ENCODE peak calls at places on chromosomes 2 and 18, in five cellular contexts. B, I, H, U and Y are unnamed samples.
A peak's percentile ranks its signal among the peaks of the same experiment; 100 is the strongest.

GRCh38 chr18:59744271-59744721 is 47.1 kb upstream of the CCBE1 start:
- DNase-seq in B (no peak), I (no peak), H (no peak), U (no peak), Y (no peak)

GRCh38 chr2:36172828-36173227 is 182.8 kb upstream of the CRIM1 start:
- DNase-seq in B (no peak), I (no peak), H (no peak), U (no peak), Y (no peak)

GRCh38 chr2:218396688-218397501 is 2.8 kb upstream of the CTDSP1 start:
- DNase-seq in B (peak; percentile 92), I (no peak), H (peak; percentile 78), U (no peak), Y (peak; percentile 90)

GRCh38 chr2:78408795-78409118 is 616.7 kb upstream of the REG3G start:
- DNase-seq in B (no peak), I (no peak), H (no peak), U (no peak), Y (peak; percentile 3)

GRCh38 chr2:8987413-8987812 is 16.1 kb downstream of the MBOAT2 start:
- DNase-seq in B (no peak), I (no peak), H (no peak), U (no peak), Y (no peak)

GRCh38 chr2:100589527-100589926 is 26.7 kb downstream of the PDCL3 start:
- DNase-seq in B (no peak), I (no peak), H (no peak), U (no peak), Y (no peak)

GRCh38 chr2:73214120-73215035 is at the start of gene SMYD5:
- DNase-seq in B (peak; percentile 91), I (peak; percentile 53), H (peak; percentile 84), U (peak; percentile 48), Y (peak; percentile 96)

GRCh38 chr2:102337012-102337411 is 18.6 kb upstream of the IL18R1 start:
- DNase-seq in B (no peak), I (no peak), H (no peak), U (no peak), Y (no peak)

GRCh38 chr18:59231157-59231556 is 11.2 kb downstream of the GRP start:
- DNase-seq in B (no peak), I (no peak), H (no peak), U (no peak), Y (no peak)

GRCh38 chr2:46877619-46878113 is 37.9 kb downstream of the MCFD2 start:
- DNase-seq in B (no peak), I (no peak), H (no peak), U (no peak), Y (peak; percentile 19)

GRCh38 chr2:46875226-46875899 is 40.2 kb downstream of the MCFD2 start:
- DNase-seq in B (peak; percentile 38), I (no peak), H (no peak), U (no peak), Y (no peak)

GRCh38 chr2:46878240-46878877 is 37.2 kb downstream of the MCFD2 start:
- DNase-seq in B (no peak), I (no peak), H (no peak), U (no peak), Y (no peak)

GRCh38 chr2:46878886-46879285 is 36.7 kb downstream of the MCFD2 start:
- DNase-seq in B (no peak), I (no peak), H (no peak), U (no peak), Y (no peak)

DNA sequence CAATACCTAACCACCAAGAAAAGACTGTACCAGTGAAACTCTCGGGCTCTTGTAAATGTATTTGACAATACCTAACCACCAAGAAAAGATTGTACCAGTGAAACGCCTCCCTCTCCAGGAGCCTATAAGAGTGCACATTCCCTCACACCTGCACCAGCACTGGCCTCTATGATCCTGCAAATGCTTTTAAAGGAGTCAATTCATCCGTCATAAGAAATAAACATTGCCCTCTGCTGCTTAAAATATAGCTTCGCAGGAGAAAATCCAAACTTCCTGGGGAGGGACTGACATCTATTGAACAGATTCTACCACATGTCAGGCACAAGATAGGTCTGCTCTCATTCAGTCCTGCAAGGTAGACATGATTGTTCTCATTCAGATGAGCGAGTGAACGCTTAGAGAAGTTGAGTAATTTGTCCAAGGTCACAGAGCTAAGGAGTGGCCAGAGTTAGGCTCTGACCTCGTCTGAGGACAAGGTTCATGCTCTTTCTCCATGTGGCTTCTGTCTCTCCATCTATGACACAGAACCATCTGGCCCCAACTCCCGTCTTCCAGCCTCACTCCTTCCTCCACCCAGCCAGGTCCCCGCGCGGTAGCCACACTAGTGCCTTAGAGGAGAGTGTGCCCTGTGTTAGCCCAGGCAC is 38.7 kb downstream of the MCFD2 start:
- DNase-seq in B (no peak), I (no peak), H (peak; percentile 37), U (no peak), Y (peak; percentile 20)
- H3K27me3 ChIP-seq in B (no peaks in the 10 kb centered on the region), I (peaks cover 2% of the 10 kb centered on the region), H (no peaks in the 10 kb centered on the region), U (no peaks in the 10 kb centered on the region), Y (no peaks in the 10 kb centered on the region)

GRCh38 chr2:133241231-133241575 is 327.1 kb downstream of the NCKAP5 start:
- DNase-seq in B (no peak), I (no peak), H (no peak), U (no peak), Y (no peak)
- H3K27ac ChIP-seq in B (no peak overlapping the region), I (no peak overlapping the region), H (peak overlapping the region; percentile 25), U (peak overlapping the region; percentile 57), Y (peak overlapping the region; percentile 41)

GRCh38 chr18:79507546-79508480 is 112.1 kb downstream of the NFATC1 start:
- DNase-seq in B (peak; percentile 95), I (no peak), H (peak; percentile 67), U (no peak), Y (peak; percentile 93)
- TF ChIP-seq POLR2A in B (no peak), I (no peak), H (no peak), U (no peak), Y (no peak)

GRCh38 chr2:68643874-68644485 is 601 bp downstream of the PROKR1 start:
- DNase-seq in B (no peak), I (no peak), H (no peak), U (no peak), Y (no peak)

GRCh38 chr2:68643011-68643873 is at the start of gene PROKR1:
- DNase-seq in B (no peak), I (no peak), H (peak; percentile 57), U (no peak), Y (peak; percentile 23)

GRCh38 chr2:68646303-68646702 is 2.9 kb downstream of the PROKR1 start:
- DNase-seq in B (no peak), I (no peak), H (no peak), U (no peak), Y (no peak)

GRCh38 chr2:68650645-68651044 is 7.3 kb downstream of the PROKR1 start:
- DNase-seq in B (no peak), I (no peak), H (no peak), U (no peak), Y (no peak)

DNA sequence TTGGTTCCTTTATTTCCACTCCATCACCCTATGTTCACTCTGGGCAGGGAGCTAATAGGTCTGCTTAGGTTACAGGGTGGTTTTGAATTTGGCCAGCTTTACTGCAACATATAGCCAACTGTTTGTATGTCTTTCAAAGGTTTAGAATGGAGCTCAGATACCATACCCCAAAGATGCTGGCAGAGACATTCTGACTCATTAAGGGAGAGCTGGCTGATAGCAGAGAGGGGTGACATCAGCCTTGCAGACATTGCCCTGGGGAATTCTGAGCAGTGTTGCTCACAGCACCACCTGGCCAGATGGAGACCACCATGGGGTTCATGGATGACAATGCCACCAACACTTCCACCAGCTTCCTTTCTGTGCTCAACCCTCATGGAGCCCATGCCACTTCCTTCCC is 2.1 kb downstream of the PROKR1 start:
- DNase-seq in B (no peak), I (no peak), H (no peak), U (no peak), Y (no peak)
- H3K27me3 ChIP-seq in B (peaks cover 82% of the 10 kb centered on the region), I (peaks cover 5% of the 10 kb centered on the region), H (no peaks in the 10 kb centered on the region), U (peaks cover 9% of the 10 kb centered on the region), Y (peaks cover 14% of the 10 kb centered on the region)

GRCh38 chr2:195626507-195626906 is 30.5 kb upstream of the SLC39A10 start:
- DNase-seq in B (no peak), I (no peak), H (no peak), U (no peak), Y (no peak)
- H3K27ac ChIP-seq in B (no peak overlapping the region), I (no peak overlapping the region), H (no peak overlapping the region), U (no peak overlapping the region), Y (no peak overlapping the region)

GRCh38 chr2:206159346-206160123 is at the start of the genes EEF1B2 and NDUFS1:
- DNase-seq in B (peak; percentile 98), I (peak; percentile 92), H (peak; percentile 98), U (peak; percentile 92), Y (peak; percentile 98)
- TF ChIP-seq POLR2A in B (peak; percentile 47), I (peak; percentile 83), H (no peak), U (peak; percentile 20), Y (peak; percentile 64)

GRCh38 chr18:2848145-2848878 is 1.5 kb downstream of the EMILIN2 start:
- DNase-seq in B (no peak), I (no peak), H (no peak), U (no peak), Y (no peak)

GRCh38 chr18:2848879-2849254 is 2.1 kb downstream of the EMILIN2 start:
- DNase-seq in B (peak; percentile 34), I (no peak), H (no peak), U (no peak), Y (no peak)

GRCh38 chr18:2846241-2846637 is 567 bp upstream of the EMILIN2 start:
- DNase-seq in B (peak; percentile 67), I (no peak), H (no peak), U (no peak), Y (peak; percentile 21)

GRCh38 chr18:2846638-2847340 is at the start of gene EMILIN2:
- DNase-seq in B (peak; percentile 90), I (no peak), H (peak; percentile 55), U (no peak), Y (peak; percentile 91)

GRCh38 chr18:2847341-2848144 is 737 bp downstream of the EMILIN2 start:
- DNase-seq in B (peak; percentile 68), I (no peak), H (no peak), U (no peak), Y (no peak)
- H3K27me3 ChIP-seq in B (peaks cover 53% of the 10 kb centered on the region), I (peaks cover 4% of the 10 kb centered on the region), H (peaks cover 4% of the 10 kb centered on the region), U (peaks cover 2% of the 10 kb centered on the region), Y (peaks cover 8% of the 10 kb centered on the region)

GRCh38 chr2:41483221-41483620 is 564.6 kb upstream of the PKDCC start:
- DNase-seq in B (no peak), I (no peak), H (no peak), U (no peak), Y (no peak)

GRCh38 chr2:41489638-41490037 is 558.2 kb upstream of the PKDCC start:
- DNase-seq in B (no peak), I (no peak), H (no peak), U (no peak), Y (no peak)

GRCh38 chr2:41488854-41489253 is 559.0 kb upstream of the PKDCC start:
- DNase-seq in B (no peak), I (no peak), H (no peak), U (no peak), Y (no peak)
- H3K27ac ChIP-seq in B (no peak overlapping the region), I (no peak overlapping the region), H (no peak overlapping the region), U (no peak overlapping the region), Y (no peak overlapping the region)